ENCODE peak calls at places on chromosomes 3 and 15, in nine cellular contexts. One of them, this sample, is unnamed.

GRCh38 chr3:45567730-45568172 is 26.8 kb upstream of the LIMD1 start:
- DNase-seq in GM12878: peak; percentile 84
- DNase-seq in mucosa of descending colon: peak; percentile 46
- DNase-seq in pancreas: no peak
- DNase-seq in astrocyte: no peak
- DNase-seq in GM23248: no peak
- DNase-seq in astrocyte of the cerebellum: no peak
- DNase-seq in kidney epithelial cell: no peak
- DNase-seq in iPS DF 6.9: no peak
- DNase-seq in this sample: no peak

GRCh38 chr15:96146711-96147110 is 183.8 kb upstream of the NR2F2 start:
- DNase-seq in mucosa of descending colon: no peak
- DNase-seq in iPS DF 6.9: no peak
- DNase-seq in astrocyte of the cerebellum: no peak
- DNase-seq in astrocyte: peak; percentile 8
- DNase-seq in kidney epithelial cell: no peak
- DNase-seq in pancreas: no peak
- DNase-seq in GM12878: no peak
- DNase-seq in GM23248: peak; percentile 6
- DNase-seq in this sample: no peak

GRCh38 chr15:83747050-83747717 is 93.3 kb downstream of the ADAMTSL3 start:
- DNase-seq in GM23248: peak; percentile 8
- DNase-seq in pancreas: no peak
- DNase-seq in astrocyte of the cerebellum: peak; percentile 13
- DNase-seq in kidney epithelial cell: peak; percentile 44
- DNase-seq in GM12878: no peak
- DNase-seq in astrocyte: peak; percentile 10
- DNase-seq in iPS DF 6.9: no peak
- DNase-seq in mucosa of descending colon: peak; percentile 16
- DNase-seq in this sample: peak; percentile 35

GRCh38 chr3:185060655-185061054 is 92.2 kb downstream of the C3orf70 start:
- DNase-seq in kidney epithelial cell: no peak
- DNase-seq in mucosa of descending colon: no peak
- DNase-seq in iPS DF 6.9: no peak
- DNase-seq in astrocyte of the cerebellum: no peak
- DNase-seq in astrocyte: no peak
- DNase-seq in GM23248: no peak
- DNase-seq in pancreas: no peak
- DNase-seq in GM12878: no peak
- DNase-seq in this sample: no peak

GRCh38 chr15:43218908-43219706 is 1.7 kb downstream of the EPB42 start:
- DNase-seq in iPS DF 6.9: peak; percentile 71
- DNase-seq in GM23248: peak; percentile 68
- DNase-seq in pancreas: no peak
- DNase-seq in mucosa of descending colon: no peak
- DNase-seq in GM12878: no peak
- DNase-seq in astrocyte of the cerebellum: no peak
- DNase-seq in kidney epithelial cell: no peak
- DNase-seq in astrocyte: no peak
- DNase-seq in this sample: no peak

GRCh38 chr15:69557340-69558137 is 104.9 kb downstream of the RPLP1 start:
- DNase-seq in astrocyte of the cerebellum: peak; percentile 95
- DNase-seq in mucosa of descending colon: peak; percentile 54
- DNase-seq in GM23248: peak; percentile 97
- DNase-seq in pancreas: no peak
- DNase-seq in astrocyte: peak; percentile 95
- DNase-seq in iPS DF 6.9: no peak
- DNase-seq in kidney epithelial cell: peak; percentile 91
- DNase-seq in GM12878: no peak
- DNase-seq in this sample: peak; percentile 74

GRCh38 chr15:55349282-55349681 is 30.3 kb downstream of the PIGB start:
- DNase-seq in iPS DF 6.9: no peak
- DNase-seq in astrocyte of the cerebellum: no peak
- DNase-seq in astrocyte: no peak
- DNase-seq in pancreas: no peak
- DNase-seq in mucosa of descending colon: no peak
- DNase-seq in GM23248: no peak
- DNase-seq in kidney epithelial cell: no peak
- DNase-seq in GM12878: no peak
- DNase-seq in this sample: no peak

GRCh38 chr3:25564040-25564439 is 100.7 kb downstream of the TOP2B start:
- DNase-seq in pancreas: no peak
- DNase-seq in mucosa of descending colon: no peak
- DNase-seq in astrocyte of the cerebellum: no peak
- DNase-seq in kidney epithelial cell: no peak
- DNase-seq in GM23248: no peak
- DNase-seq in GM12878: no peak
- DNase-seq in iPS DF 6.9: no peak
- DNase-seq in astrocyte: no peak
- DNase-seq in this sample: no peak

GRCh38 chr3:61315874-61316273 is 64.6 kb upstream of the FHIT start:
- DNase-seq in GM23248: peak; percentile 35
- DNase-seq in iPS DF 6.9: no peak
- DNase-seq in astrocyte of the cerebellum: no peak
- DNase-seq in astrocyte: no peak
- DNase-seq in GM12878: no peak
- DNase-seq in mucosa of descending colon: peak; percentile 2
- DNase-seq in kidney epithelial cell: no peak
- DNase-seq in pancreas: no peak
- DNase-seq in this sample: no peak

GRCh38 chr3:5141760-5142159 is 19.7 kb downstream of the ARL8B start:
- DNase-seq in astrocyte of the cerebellum: no peak
- DNase-seq in pancreas: no peak
- DNase-seq in iPS DF 6.9: no peak
- DNase-seq in GM12878: no peak
- DNase-seq in mucosa of descending colon: no peak
- DNase-seq in GM23248: no peak
- DNase-seq in astrocyte: no peak
- DNase-seq in kidney epithelial cell: no peak
- DNase-seq in this sample: no peak

GRCh38 chr3:42855547-42856380 is 19.9 kb downstream of the CYP8B1 start:
- DNase-seq in mucosa of descending colon: no peak
- DNase-seq in kidney epithelial cell: no peak
- DNase-seq in astrocyte: no peak
- DNase-seq in astrocyte of the cerebellum: no peak
- DNase-seq in GM23248: no peak
- DNase-seq in pancreas: no peak
- DNase-seq in GM12878: no peak
- DNase-seq in iPS DF 6.9: no peak
- DNase-seq in this sample: no peak

GRCh38 chr3:10437272-10437994 is 68.0 kb downstream of the ATP2B2 start:
- DNase-seq in GM12878: peak; percentile 48
- DNase-seq in pancreas: no peak
- DNase-seq in mucosa of descending colon: peak; percentile 6
- DNase-seq in astrocyte of the cerebellum: peak; percentile 4
- DNase-seq in astrocyte: peak; percentile 85
- DNase-seq in GM23248: peak; percentile 81
- DNase-seq in kidney epithelial cell: peak; percentile 64
- DNase-seq in iPS DF 6.9: no peak
- DNase-seq in this sample: peak; percentile 56

GRCh38 chr15:68818088-68818670 is 2.5 kb downstream of the ANP32A start:
- DNase-seq in kidney epithelial cell: no peak
- DNase-seq in GM23248: peak; percentile 83
- DNase-seq in astrocyte: peak; percentile 51
- DNase-seq in astrocyte of the cerebellum: no peak
- DNase-seq in pancreas: peak; percentile 70
- DNase-seq in iPS DF 6.9: no peak
- DNase-seq in GM12878: no peak
- DNase-seq in mucosa of descending colon: peak; percentile 68
- DNase-seq in this sample: no peak

GRCh38 chr3:110174908-110175307 is 837.6 kb upstream of the DPPA4 start:
- DNase-seq in astrocyte: peak; percentile 8
- DNase-seq in iPS DF 6.9: no peak
- DNase-seq in astrocyte of the cerebellum: no peak
- DNase-seq in pancreas: no peak
- DNase-seq in mucosa of descending colon: no peak
- DNase-seq in GM12878: no peak
- DNase-seq in kidney epithelial cell: no peak
- DNase-seq in GM23248: peak; percentile 54
- DNase-seq in this sample: no peak

GRCh38 chr3:88810455-88810854 is 297.0 kb upstream of the EPHA3 start:
- DNase-seq in pancreas: no peak
- DNase-seq in iPS DF 6.9: no peak
- DNase-seq in astrocyte of the cerebellum: no peak
- DNase-seq in astrocyte: peak; percentile 58
- DNase-seq in kidney epithelial cell: no peak
- DNase-seq in GM12878: no peak
- DNase-seq in GM23248: peak; percentile 41
- DNase-seq in mucosa of descending colon: no peak
- DNase-seq in this sample: peak; percentile 55

GRCh38 chr3:40096561-40097506 is 212.7 kb upstream of the EIF1B start:
- DNase-seq in pancreas: peak; percentile 71
- DNase-seq in GM12878: no peak
- DNase-seq in kidney epithelial cell: no peak
- DNase-seq in astrocyte: peak; percentile 30
- DNase-seq in iPS DF 6.9: no peak
- DNase-seq in GM23248: peak; percentile 75
- DNase-seq in mucosa of descending colon: no peak
- DNase-seq in astrocyte of the cerebellum: no peak
- DNase-seq in this sample: no peak

GRCh38 chr3:154018100-154018696 is 103.0 kb upstream of the ARHGEF26 start:
- DNase-seq in astrocyte of the cerebellum: no peak
- DNase-seq in mucosa of descending colon: peak; percentile 46
- DNase-seq in pancreas: no peak
- DNase-seq in GM12878: peak; percentile 11
- DNase-seq in astrocyte: no peak
- DNase-seq in GM23248: peak; percentile 40
- DNase-seq in kidney epithelial cell: no peak
- DNase-seq in iPS DF 6.9: peak; percentile 55
- DNase-seq in this sample: no peak
- H3K4me3 ChIP-seq in astrocyte of the cerebellum: no peak overlapping the region
- H3K4me3 ChIP-seq in mucosa of descending colon: no peak overlapping the region
- H3K4me3 ChIP-seq in pancreas: no peak overlapping the region
- H3K4me3 ChIP-seq in GM12878: no peak overlapping the region
- H3K4me3 ChIP-seq in astrocyte: no peak overlapping the region
- H3K4me3 ChIP-seq in GM23248: no peak overlapping the region
- H3K4me3 ChIP-seq in kidney epithelial cell: no peak overlapping the region
- H3K4me3 ChIP-seq in iPS DF 6.9: no peak overlapping the region
- H3K4me3 ChIP-seq in this sample: no peak overlapping the region

GRCh38 chr3:189778340-189778950 is 147.3 kb downstream of the TP63 start:
- DNase-seq in astrocyte: no peak
- DNase-seq in GM23248: no peak
- DNase-seq in GM12878: no peak
- DNase-seq in kidney epithelial cell: no peak
- DNase-seq in pancreas: no peak
- DNase-seq in astrocyte of the cerebellum: no peak
- DNase-seq in mucosa of descending colon: no peak
- DNase-seq in iPS DF 6.9: no peak
- DNase-seq in this sample: no peak

GRCh38 chr3:189780556-189781270 is 149.5 kb downstream of the TP63 start:
- DNase-seq in kidney epithelial cell: no peak
- DNase-seq in mucosa of descending colon: no peak
- DNase-seq in astrocyte: no peak
- DNase-seq in GM12878: no peak
- DNase-seq in astrocyte of the cerebellum: no peak
- DNase-seq in pancreas: no peak
- DNase-seq in iPS DF 6.9: no peak
- DNase-seq in GM23248: no peak
- DNase-seq in this sample: no peak

GRCh38 chr3:189779166-189779565 is 148.0 kb downstream of the TP63 start:
- DNase-seq in GM23248: no peak
- DNase-seq in kidney epithelial cell: no peak
- DNase-seq in astrocyte of the cerebellum: no peak
- DNase-seq in GM12878: no peak
- DNase-seq in pancreas: no peak
- DNase-seq in mucosa of descending colon: no peak
- DNase-seq in astrocyte: no peak
- DNase-seq in iPS DF 6.9: no peak
- DNase-seq in this sample: no peak

GRCh38 chr3:189776163-189776824 is 145.1 kb downstream of the TP63 start:
- DNase-seq in mucosa of descending colon: no peak
- DNase-seq in pancreas: no peak
- DNase-seq in astrocyte: no peak
- DNase-seq in iPS DF 6.9: no peak
- DNase-seq in astrocyte of the cerebellum: no peak
- DNase-seq in GM23248: no peak
- DNase-seq in kidney epithelial cell: no peak
- DNase-seq in GM12878: no peak
- DNase-seq in this sample: no peak

DNA sequence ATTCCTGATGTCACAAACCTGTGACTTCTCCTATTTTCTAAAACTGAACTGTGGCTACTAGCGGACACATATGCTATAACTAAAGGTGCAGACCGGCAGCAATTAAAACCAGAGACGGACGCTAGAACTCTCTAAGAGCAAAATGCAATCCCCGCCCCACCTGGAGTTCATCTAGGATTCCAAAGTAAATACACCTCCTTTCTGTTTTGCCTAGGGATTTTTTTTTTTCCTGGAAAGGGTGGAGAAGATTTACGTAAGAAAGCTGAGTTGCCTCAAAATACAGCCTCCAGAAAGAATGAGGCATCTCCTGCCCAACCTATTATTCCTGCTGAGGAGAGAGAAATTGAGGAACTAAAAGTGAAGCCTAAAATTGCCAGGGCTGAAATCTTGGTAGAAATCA is 150.2 kb downstream of the TP63 start:
- DNase-seq in pancreas: no peak
- DNase-seq in GM23248: no peak
- DNase-seq in GM12878: no peak
- DNase-seq in iPS DF 6.9: no peak
- DNase-seq in astrocyte of the cerebellum: no peak
- DNase-seq in mucosa of descending colon: peak; percentile 4
- DNase-seq in kidney epithelial cell: no peak
- DNase-seq in astrocyte: no peak
- DNase-seq in this sample: no peak
- H3K4me3 ChIP-seq in pancreas: no peak overlapping the region
- H3K4me3 ChIP-seq in GM23248: no peak overlapping the region
- H3K4me3 ChIP-seq in GM12878: no peak overlapping the region
- H3K4me3 ChIP-seq in iPS DF 6.9: no peak overlapping the region
- H3K4me3 ChIP-seq in astrocyte of the cerebellum: no peak overlapping the region
- H3K4me3 ChIP-seq in mucosa of descending colon: no peak overlapping the region
- H3K4me3 ChIP-seq in kidney epithelial cell: no peak overlapping the region
- H3K4me3 ChIP-seq in astrocyte: no peak overlapping the region
- H3K4me3 ChIP-seq in this sample: no peak overlapping the region

DNA sequence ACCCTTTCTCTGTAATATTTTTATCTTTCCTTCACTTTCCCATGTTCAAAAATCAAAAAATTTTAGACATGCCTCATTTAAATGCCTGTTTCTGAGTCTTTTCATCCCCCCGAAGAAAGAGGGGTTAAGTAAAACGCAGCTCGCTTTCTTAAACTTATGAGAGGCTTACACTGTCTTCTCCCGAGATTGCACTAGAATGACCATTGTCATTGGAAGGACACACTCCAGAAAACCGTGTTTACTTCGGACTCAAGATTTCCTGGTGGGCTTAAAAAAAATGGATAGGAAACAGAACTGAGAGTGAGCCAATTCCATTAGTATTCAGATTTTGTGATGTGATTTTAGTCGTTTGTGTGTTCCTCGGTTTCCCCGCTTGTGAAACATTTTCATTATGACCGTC is 1.3 kb downstream of the CRYBG3 start:
- DNase-seq in kidney epithelial cell: no peak
- DNase-seq in GM12878: no peak
- DNase-seq in astrocyte: no peak
- DNase-seq in iPS DF 6.9: no peak
- DNase-seq in mucosa of descending colon: no peak
- DNase-seq in GM23248: peak; percentile 40
- DNase-seq in astrocyte of the cerebellum: no peak
- DNase-seq in pancreas: no peak
- DNase-seq in this sample: no peak
- H3K4me3 ChIP-seq in kidney epithelial cell: peak overlapping the region; percentile 65
- H3K4me3 ChIP-seq in GM12878: peak overlapping the region; percentile 90
- H3K4me3 ChIP-seq in astrocyte: peak overlapping the region; percentile 93
- H3K4me3 ChIP-seq in iPS DF 6.9: no peak overlapping the region
- H3K4me3 ChIP-seq in mucosa of descending colon: peak overlapping the region; percentile 63
- H3K4me3 ChIP-seq in GM23248: peak overlapping the region; percentile 92
- H3K4me3 ChIP-seq in astrocyte of the cerebellum: peak overlapping the region; percentile 84
- H3K4me3 ChIP-seq in pancreas: peak overlapping the region; percentile 93
- H3K4me3 ChIP-seq in this sample: peak overlapping the region; percentile 86

GRCh38 chr3:16439848-16440708 is 73.4 kb downstream of the RFTN1 start:
- DNase-seq in iPS DF 6.9: no peak
- DNase-seq in astrocyte of the cerebellum: no peak
- DNase-seq in GM23248: peak; percentile 49
- DNase-seq in astrocyte: no peak
- DNase-seq in GM12878: no peak
- DNase-seq in mucosa of descending colon: no peak
- DNase-seq in kidney epithelial cell: no peak
- DNase-seq in pancreas: no peak
- DNase-seq in this sample: no peak
- H3K4me3 ChIP-seq in iPS DF 6.9: no peak overlapping the region
- H3K4me3 ChIP-seq in astrocyte of the cerebellum: no peak overlapping the region
- H3K4me3 ChIP-seq in GM23248: no peak overlapping the region
- H3K4me3 ChIP-seq in astrocyte: no peak overlapping the region
- H3K4me3 ChIP-seq in GM12878: no peak overlapping the region
- H3K4me3 ChIP-seq in mucosa of descending colon: no peak overlapping the region
- H3K4me3 ChIP-seq in kidney epithelial cell: no peak overlapping the region
- H3K4me3 ChIP-seq in pancreas: no peak overlapping the region
- H3K4me3 ChIP-seq in this sample: no peak overlapping the region